ENCODE peak calls at places on chromosomes 7 and 10, in four cellular contexts. V, G, B and X are unnamed samples.

GRCh38 chr10:5583525-5584175 is 58.9 kb downstream of the CALML3 start:
- DNase-seq in V (no peak), G (peak; percentile 52), B (peak; percentile 57), X (peak; percentile 92)

GRCh38 chr7:22700559-22701002 is 26.4 kb upstream of the IL6 start:
- DNase-seq in V (no peak), G (no peak), B (no peak), X (no peak)

GRCh38 chr10:36441557-36441956 is 683.8 kb upstream of the ANKRD30A start:
- DNase-seq in V (no peak), G (peak; percentile 75), B (no peak), X (no peak)

GRCh38 chr7:107597582-107597916 is 17.5 kb downstream of the BCAP29 start:
- DNase-seq in V (no peak), G (no peak), B (no peak), X (no peak)

GRCh38 chr10:123674741-123675140 is 8.6 kb downstream of the GPR26 start:
- DNase-seq in V (no peak), G (no peak), B (no peak), X (no peak)

GRCh38 chr10:28676297-28676967 is 889 bp upstream of the BAMBI start:
- DNase-seq in V (no peak), G (peak; percentile 59), B (no peak), X (no peak)

GRCh38 chr7:18505870-18506460 is 10.4 kb downstream of the HDAC9 start:
- DNase-seq in V (no peak), G (no peak), B (no peak), X (no peak)

GRCh38 chr10:106997721-106998120 is 166.8 kb downstream of the SORCS1 start:
- DNase-seq in V (no peak), G (no peak), B (peak; percentile 28), X (peak; percentile 69)

GRCh38 chr10:66586073-66586472 is 339.8 kb upstream of the LRRTM3 start:
- DNase-seq in V (no peak), G (peak; percentile 21), B (no peak), X (no peak)

GRCh38 chr10:95729323-95730055 is 26.5 kb upstream of the ENTPD1 start:
- DNase-seq in V (no peak), G (no peak), B (no peak), X (no peak)

GRCh38 chr7:47100815-47101435 is 481.0 kb downstream of the TNS3 start:
- DNase-seq in V (peak; percentile 79), G (peak; percentile 54), B (no peak), X (peak; percentile 80)

GRCh38 chr10:83448013-83448412 is 691.3 kb upstream of the GHITM start:
- DNase-seq in V (no peak), G (no peak), B (no peak), X (no peak)

GRCh38 chr10:64952042-64952441 is 1430.8 kb downstream of the REEP3 start:
- DNase-seq in V (no peak), G (no peak), B (no peak), X (no peak)

GRCh38 chr10:2772791-2773644 is 294.3 kb upstream of the PFKP start:
- DNase-seq in V (no peak), G (no peak), B (no peak), X (no peak)

GRCh38 chr7:92716825-92717580 is 119.4 kb downstream of the CDK6 start:
- DNase-seq in V (no peak), G (no peak), B (no peak), X (no peak)

GRCh38 chr10:4865945-4866661 is 40.1 kb downstream of the AKR1E2 start:
- DNase-seq in V (no peak), G (no peak), B (no peak), X (no peak)

GRCh38 chr7:50358808-50359207 is 54.3 kb downstream of the IKZF1 start:
- DNase-seq in V (no peak), G (no peak), B (no peak), X (no peak)

GRCh38 chr7:126370038-126370668 is 882.6 kb downstream of the GRM8 start:
- DNase-seq in V (no peak), G (no peak), B (no peak), X (no peak)

GRCh38 chr10:8044908-8045727 is 9.4 kb upstream of the GATA3 start:
- DNase-seq in V (no peak), G (no peak), B (no peak), X (no peak)

GRCh38 chr10:436911-437665 is 252.4 kb downstream of the DIP2C start:
- DNase-seq in V (no peak), G (no peak), B (no peak), X (no peak)

GRCh38 chr7:94301024-94301588 is 93.6 kb upstream of the COL1A2 start:
- DNase-seq in V (peak; percentile 95), G (peak; percentile 56), B (peak; percentile 83), X (no peak)

GRCh38 chr7:108094933-108095710 is 35.0 kb downstream of the LAMB4 start:
- DNase-seq in V (peak; percentile 79), G (no peak), B (no peak), X (no peak)

GRCh38 chr10:119677904-119678755 is 26.9 kb downstream of the BAG3 start:
- DNase-seq in V (no peak), G (no peak), B (peak; percentile 29), X (no peak)
- H3K4me3 ChIP-seq in V (no peak overlapping the region), G (no peak overlapping the region), B (no peak overlapping the region), X (no peak overlapping the region)

GRCh38 chr10:62803993-62804383 is 532 bp upstream of the ADO start:
- DNase-seq in V (no peak), G (no peak), B (no peak), X (no peak)
- H3K27ac ChIP-seq in V (peak overlapping the region; percentile 97), G (peak overlapping the region; percentile 96), B (peak overlapping the region; percentile 93), X (peak overlapping the region; percentile 90)

GRCh38 chr7:15674586-15674985 is 11.9 kb downstream of the MEOX2 start:
- DNase-seq in V (no peak), G (no peak), B (no peak), X (no peak)
- H3K4me3 ChIP-seq in V (no peak overlapping the region), G (no peak overlapping the region), B (no peak overlapping the region), X (no peak overlapping the region)

GRCh38 chr10:102627446-102628293 is 16.6 kb upstream of the TRIM8 start:
- DNase-seq in V (peak; percentile 37), G (no peak), B (peak; percentile 65), X (peak; percentile 75)
- H3K27ac ChIP-seq in V (peak overlapping the region; percentile 59), G (peak overlapping the region; percentile 94), B (peak overlapping the region; percentile 71), X (peak overlapping the region; percentile 88)

GRCh38 chr10:51724038-51724437 is 24.6 kb upstream of the CSTF2T start:
- DNase-seq in V (no peak), G (no peak), B (no peak), X (no peak)
- H3K4me3 ChIP-seq in V (no peak overlapping the region), G (no peak overlapping the region), B (no peak overlapping the region), X (no peak overlapping the region)

DNA sequence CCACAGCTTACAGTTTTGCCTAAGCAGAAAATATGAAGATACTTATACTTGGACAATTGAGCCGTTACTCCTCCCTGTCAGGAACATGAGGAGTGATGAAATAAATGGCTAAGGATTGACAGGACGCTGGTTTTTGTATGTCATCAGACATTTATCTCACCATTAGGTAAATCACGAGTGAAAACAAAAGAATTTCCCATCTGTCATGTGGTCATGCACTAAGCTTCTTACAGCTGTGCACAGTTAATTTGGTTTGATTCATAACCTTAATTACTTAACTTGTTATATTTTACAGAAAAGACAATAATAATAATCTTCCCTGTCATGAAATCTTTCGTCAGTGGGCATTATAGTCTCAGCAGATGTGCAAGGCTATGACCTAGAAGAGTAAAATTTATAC is 266.5 kb downstream of the HGF start:
- DNase-seq in V (no peak), G (no peak), B (no peak), X (no peak)
- H3K27ac ChIP-seq in V (no peak overlapping the region), G (no peak overlapping the region), B (no peak overlapping the region), X (no peak overlapping the region)

GRCh38 chr7:139758388-139758787 is 19.4 kb downstream of the HIPK2 start:
- DNase-seq in V (no peak), G (no peak), B (no peak), X (no peak)
- H3K4me3 ChIP-seq in V (no peak overlapping the region), G (no peak overlapping the region), B (no peak overlapping the region), X (no peak overlapping the region)

DNA sequence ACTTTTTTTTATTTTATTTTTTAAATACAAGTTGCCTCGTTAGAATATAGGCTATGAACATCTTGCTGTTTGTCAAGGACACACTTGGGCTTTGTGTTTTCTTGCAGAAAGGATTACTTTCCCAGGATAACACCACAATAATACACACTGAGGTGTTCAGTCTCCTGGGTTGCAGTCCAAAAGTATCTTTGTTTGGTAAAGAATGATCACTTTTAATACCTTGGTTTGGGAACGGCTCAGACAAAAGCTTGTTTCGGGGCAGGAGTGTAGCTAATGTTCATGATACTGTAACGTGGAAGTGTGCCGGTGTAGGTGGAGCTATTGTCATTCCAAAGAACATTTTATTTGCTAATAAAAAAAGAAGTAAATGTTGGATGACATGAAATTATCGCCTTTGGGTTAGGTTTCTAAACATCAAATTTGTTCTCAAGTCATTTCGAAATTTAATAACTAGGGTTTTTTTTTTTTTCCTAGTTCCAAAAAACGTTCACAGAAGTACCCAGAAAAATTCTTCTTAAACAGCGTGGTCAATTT is 1.2 kb downstream of the EIF4H start:
- DNase-seq in V (no peak), G (no peak), B (no peak), X (no peak)
- H3K27ac ChIP-seq in V (peak overlapping the region; percentile 94), G (peak overlapping the region; percentile 98), B (peak overlapping the region; percentile 93), X (peak overlapping the region; percentile 97)

DNA sequence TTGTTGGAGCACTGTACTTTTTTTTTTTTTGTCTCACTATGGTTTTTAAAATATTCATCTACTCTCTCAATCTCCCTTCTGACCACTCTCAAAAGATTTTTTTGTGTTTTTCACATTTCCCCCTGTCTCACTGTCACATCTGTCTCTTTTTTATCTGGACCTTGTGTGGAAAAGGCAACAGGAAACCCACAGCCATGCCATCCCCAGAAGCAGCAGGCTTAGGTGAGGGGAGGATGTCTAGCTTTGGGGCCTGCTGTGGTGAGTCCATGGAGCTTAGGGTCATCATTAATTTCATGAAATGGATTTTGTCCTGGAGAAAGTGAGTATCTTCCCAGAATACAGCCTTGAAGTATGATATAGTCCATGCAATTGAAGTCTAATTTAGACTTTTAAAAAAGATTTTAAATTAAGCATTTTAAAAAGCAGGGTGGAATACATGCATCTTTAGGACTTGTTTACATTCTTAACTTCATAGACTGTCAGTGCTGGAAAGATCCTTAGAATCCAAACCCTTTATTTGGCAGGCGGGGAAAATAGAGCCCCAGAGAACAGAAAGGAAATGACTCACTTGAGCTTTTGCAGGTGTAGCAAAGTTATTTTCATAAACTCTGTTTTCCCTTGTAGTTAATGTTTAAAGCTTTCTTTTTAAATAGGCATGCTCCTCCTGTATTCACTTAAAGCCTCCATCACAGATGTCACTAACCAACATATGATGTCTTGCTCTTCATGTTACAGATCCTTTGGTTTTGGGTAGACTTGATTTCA is 25.1 kb downstream of the MINDY4 start:
- DNase-seq in V (no peak), G (no peak), B (no peak), X (no peak)
- H3K4me3 ChIP-seq in V (no peak overlapping the region), G (no peak overlapping the region), B (no peak overlapping the region), X (no peak overlapping the region)

DNA sequence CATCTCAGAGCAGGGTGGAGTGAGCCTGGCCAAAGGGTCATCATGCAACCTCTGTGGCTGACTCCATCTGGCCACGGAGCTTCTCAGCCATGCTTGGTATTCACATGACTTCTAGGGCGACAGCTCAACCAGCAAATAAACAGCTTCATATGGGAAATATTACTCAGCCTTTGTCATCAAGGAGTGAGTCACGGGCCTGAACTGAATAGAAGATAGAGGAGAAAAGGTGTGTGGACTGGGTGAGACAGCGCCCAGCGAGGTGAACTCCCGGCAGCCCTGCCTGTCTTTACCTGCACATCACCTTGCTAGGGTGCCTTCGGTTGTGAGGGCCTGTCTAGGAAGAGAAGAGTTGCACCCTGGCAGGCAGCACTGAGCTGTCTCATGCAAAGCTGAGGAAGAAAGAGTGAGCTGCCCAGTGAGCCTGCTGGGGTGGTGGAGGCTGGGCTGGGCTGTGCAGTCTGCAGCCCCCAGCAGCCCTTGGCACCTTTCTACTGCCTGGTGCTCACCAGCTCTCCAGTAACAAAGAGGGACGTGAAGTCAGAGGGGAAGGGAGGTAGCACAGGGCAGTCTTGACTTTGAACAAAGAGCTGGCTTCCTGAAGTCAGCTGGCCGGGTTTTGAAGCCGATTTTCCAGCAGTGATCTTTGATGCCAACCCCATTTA is 114.2 kb downstream of the EGFR start:
- DNase-seq in V (peak; percentile 91), G (no peak), B (peak; percentile 33), X (no peak)
- H3K27ac ChIP-seq in V (peak overlapping the region; percentile 93), G (no peak overlapping the region), B (peak overlapping the region; percentile 65), X (peak overlapping the region; percentile 69)